ENCODE peak calls at places on chromosomes 3 and 15, in nine cellular contexts. P is NCI-H1092; G is sigmoid colon; N is D341Med; Z is substantia nigra; V is activated T-cell treated with anti-CD3 and anti-CD28 coated beads, Interleukin-2, amount 50 U/mL, for 24 hours; L is ACHN; H is IMR-90; O is Right ventricle myocardium superior. T is an unnamed sample.

GRCh38 chr15:72782993-72783562 is 480 bp downstream of the ADPGK start:
- DNase-seq in H (peak; percentile 27), P (no peak), N (no peak), V (no peak), G (peak; percentile 76), O (no peak), L (peak; percentile 39), Z (no peak), T (no peak)

GRCh38 chr3:190811775-190812480 is 50.6 kb downstream of the GMNC start:
- DNase-seq in Z (no peak), G (no peak), O (no peak), P (no peak), N (peak; percentile 65), V (no peak), L (peak; percentile 57), H (peak; percentile 60), T (no peak)

GRCh38 chr3:22729981-22730380 is 473.1 kb upstream of the UBE2E2 start:
- DNase-seq in P (no peak), O (no peak), V (no peak), Z (no peak), G (no peak), N (peak; percentile 21), L (no peak), H (peak; percentile 0), T (no peak)

GRCh38 chr3:188749010-188749617 is 422.7 kb upstream of the TPRG1 start:
- DNase-seq in L (peak; percentile 42), H (no peak), V (no peak), G (no peak), P (no peak), N (peak; percentile 38), O (no peak), Z (no peak), T (no peak)

GRCh38 chr3:58679451-58679850 is 12.9 kb upstream of the FAM3D start:
- DNase-seq in Z (no peak), O (no peak), N (no peak), V (no peak), H (peak; percentile 21), G (no peak), P (no peak), L (no peak), T (no peak)

GRCh38 chr3:45693941-45694521 is 4.8 kb downstream of the SACM1L start:
- DNase-seq in N (no peak), L (no peak), P (no peak), G (no peak), V (no peak), H (no peak), O (no peak), Z (no peak), T (no peak)

GRCh38 chr3:8825153-8825825 is 55.9 kb upstream of the OXTR start:
- DNase-seq in L (no peak), N (no peak), Z (no peak), V (no peak), G (no peak), O (no peak), P (no peak), H (no peak), T (no peak)

GRCh38 chr3:131109156-131109555 is 82.5 kb downstream of the NEK11 start:
- DNase-seq in P (no peak), H (no peak), N (no peak), V (no peak), Z (no peak), O (no peak), G (no peak), L (no peak), T (no peak)

GRCh38 chr15:93066103-93066725 is 22.8 kb downstream of the RGMA start:
- DNase-seq in G (peak; percentile 92), Z (no peak), V (no peak), N (peak; percentile 21), O (no peak), L (no peak), H (no peak), P (no peak), T (no peak)

GRCh38 chr3:169367016-169367415 is 296.5 kb downstream of the MECOM start:
- DNase-seq in O (no peak), G (no peak), N (no peak), H (no peak), V (no peak), L (no peak), Z (no peak), P (no peak), T (no peak)

GRCh38 chr3:46713898-46714552 is 3.6 kb downstream of the PRSS50 start:
- DNase-seq in N (no peak), P (peak; percentile 15), L (no peak), Z (no peak), G (peak; percentile 58), O (no peak), V (peak; percentile 64), H (no peak), T (no peak)

GRCh38 chr15:32042269-32042996 is 12.1 kb downstream of the CHRNA7 start:
- DNase-seq in G (no peak), Z (no peak), L (peak; percentile 10), P (no peak), O (no peak), H (no peak), N (no peak), V (no peak), T (no peak)

GRCh38 chr3:181727122-181728036 is 15.7 kb downstream of the SOX2 start:
- DNase-seq in L (no peak), P (no peak), O (no peak), Z (no peak), G (no peak), V (no peak), H (no peak), N (no peak), T (peak; percentile 42)

T was measured in NCI-H2081 treated with DMSO at 0.1 percent for 48 hours.